ENCODE peak calls at places on chromosomes 4 and X, in six cellular contexts. K, V, S, H, P and J are unnamed samples.

GRCh38 chr4:40990202-40990898 is 224.0 kb downstream of the APBB2 start:
- DNase-seq in K (peak), V (peak), S (no peak), H (peak), P (no peak), J (peak)

GRCh38 chrX:44946771-44947170 is 73.8 kb downstream of the KDM6A start:
- DNase-seq in K (no peak), V (peak), S (no peak), H (no peak), P (no peak), J (no peak)

GRCh38 chrX:103404225-103405008 is 28.1 kb downstream of the BEX3 start:
- DNase-seq in K (peak), V (peak), S (peak), H (peak), P (peak), J (peak)

GRCh38 chrX:15947648-15948317 is 93.2 kb upstream of the AP1S2 start:
- DNase-seq in K (no peak), V (peak), S (peak), H (no peak), P (peak), J (no peak)

GRCh38 chr4:137310593-137311490 is 221.5 kb downstream of the PCDH18 start:
- DNase-seq in K (no peak), V (peak), S (no peak), H (no peak), P (no peak), J (no peak)

GRCh38 chr4:68433582-68433981 is 13.7 kb upstream of the TMPRSS11E start:
- DNase-seq in K (no peak), V (no peak), S (no peak), H (no peak), P (no peak), J (no peak)

GRCh38 chr4:118352843-118353373 is at the start of gene PRSS12:
- DNase-seq in K (peak), V (peak), S (peak), H (peak), P (peak), J (peak)

GRCh38 chrX:1465261-1466231 is 12.8 kb upstream of the ASMTL start:
- DNase-seq in K (no peak), V (no peak), S (no peak), H (no peak), P (peak), J (no peak)

GRCh38 chrX:119760026-119760902 is 1.9 kb downstream of the SOWAHD start:
- DNase-seq in K (no peak), V (no peak), S (no peak), H (no peak), P (no peak), J (no peak)

GRCh38 chr4:158823461-158823873 is 54.6 kb downstream of the FNIP2 start:
- DNase-seq in K (no peak), V (peak), S (no peak), H (no peak), P (no peak), J (no peak)

GRCh38 chr4:144906181-144906895 is 191.7 kb downstream of the ANAPC10 start:
- DNase-seq in K (no peak), V (peak), S (no peak), H (no peak), P (no peak), J (no peak)

GRCh38 chrX:103356023-103356798 is at the start of gene TCEAL9:
- DNase-seq in K (peak), V (peak), S (peak), H (peak), P (no peak), J (peak)

GRCh38 chrX:98452456-98452855 is 1568.7 kb downstream of the RPA4 start:
- DNase-seq in K (no peak), V (no peak), S (no peak), H (no peak), P (no peak), J (no peak)

GRCh38 chrX:149074429-149074828 is 430.7 kb downstream of the IDS start:
- DNase-seq in K (no peak), V (no peak), S (no peak), H (no peak), P (no peak), J (no peak)

GRCh38 chr4:2621419-2621818 is 85.0 kb downstream of the FAM193A start:
- DNase-seq in K (no peak), V (no peak), S (no peak), H (no peak), P (no peak), J (no peak)

GRCh38 chrX:119755981-119756533 is 2.3 kb upstream of the SOWAHD start:
- DNase-seq in K (no peak), V (peak), S (no peak), H (no peak), P (no peak), J (peak)

GRCh38 chr4:26803462-26803861 is 57.2 kb upstream of the STIM2 start:
- DNase-seq in K (no peak), V (no peak), S (no peak), H (no peak), P (no peak), J (no peak)

GRCh38 chrX:51494409-51494808 is 2.0 kb downstream of the NUDT11 start:
- DNase-seq in K (no peak), V (no peak), S (no peak), H (no peak), P (no peak), J (no peak)

GRCh38 chr4:124530464-124531077 is 182.0 kb downstream of the ANKRD50 start:
- DNase-seq in K (no peak), V (peak), S (no peak), H (no peak), P (no peak), J (peak)

GRCh38 chr4:184097240-184097619 is 120.4 kb downstream of the ENPP6 start:
- DNase-seq in K (no peak), V (no peak), S (peak), H (no peak), P (peak), J (no peak)

GRCh38 chr4:11685481-11685880 is 256.8 kb upstream of the HS3ST1 start:
- DNase-seq in K (no peak), V (no peak), S (no peak), H (no peak), P (no peak), J (no peak)

GRCh38 chrX:44747317-44747716 is 96.5 kb upstream of the DUSP21 start:
- DNase-seq in K (no peak), V (no peak), S (no peak), H (no peak), P (no peak), J (no peak)

GRCh38 chr4:151685303-151685702 is 75.5 kb downstream of the GATB start:
- DNase-seq in K (no peak), V (no peak), S (no peak), H (no peak), P (no peak), J (no peak)

GRCh38 chrX:81316163-81316562 is 114.3 kb downstream of the SH3BGRL start:
- DNase-seq in K (no peak), V (peak), S (no peak), H (no peak), P (no peak), J (no peak)

GRCh38 chr4:151204925-151205524 is 71.9 kb upstream of the PRSS48 start:
- DNase-seq in K (no peak), V (no peak), S (no peak), H (no peak), P (no peak), J (peak)

GRCh38 chr4:186685744-186686143 is 37.9 kb downstream of the FAT1 start:
- DNase-seq in K (peak), V (peak), S (no peak), H (peak), P (no peak), J (peak)

GRCh38 chrX:119145241-119145653 is 17.6 kb upstream of the KIAA1210 start:
- DNase-seq in K (peak), V (no peak), S (peak), H (peak), P (peak), J (no peak)

GRCh38 chr4:148034821-148035220 is 302.9 kb downstream of the ARHGAP10 start:
- DNase-seq in K (no peak), V (no peak), S (no peak), H (no peak), P (no peak), J (no peak)
- TF ChIP-seq CEBPB in K (no peak), V (no peak), S (no peak), H (no peak), P (no peak), J (no peak)

GRCh38 chr4:110793381-110793801 is 170.5 kb upstream of the PITX2 start:
- DNase-seq in K (peak), V (peak), S (no peak), H (no peak), P (no peak), J (no peak)
- TF ChIP-seq CEBPB in K (no peak), V (no peak), S (no peak), H (no peak), P (no peak), J (no peak)

DNA sequence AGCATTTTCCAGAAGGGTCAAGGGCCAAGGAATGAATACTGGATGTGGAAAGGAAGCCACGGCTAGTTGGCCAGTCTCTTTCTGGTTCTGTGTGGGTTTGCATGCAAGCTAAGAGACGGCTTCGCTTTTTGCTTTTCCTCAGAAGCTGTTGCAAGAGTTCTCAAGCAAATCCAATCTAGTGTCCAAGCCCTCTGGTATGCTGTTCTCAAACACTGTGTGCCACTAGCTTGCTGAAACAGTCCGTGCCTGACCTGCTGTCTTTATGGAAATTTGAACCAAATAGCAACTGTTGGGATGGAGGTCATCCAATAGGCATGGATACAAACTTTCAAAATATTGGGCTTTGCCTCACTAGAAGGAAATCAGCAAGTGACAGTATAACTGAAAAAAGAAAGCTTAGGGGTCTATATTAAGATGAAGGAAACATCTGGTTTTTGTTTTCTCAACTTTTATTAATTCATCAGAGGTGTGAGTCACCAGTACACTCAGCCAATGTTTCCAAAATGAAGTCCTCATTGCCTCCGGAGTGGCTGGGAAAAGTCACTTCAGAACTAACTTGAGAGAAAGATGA is 70.5 kb downstream of the SLC9A6 start:
- DNase-seq in K (no peak), V (peak), S (no peak), H (no peak), P (no peak), J (no peak)
- TF ChIP-seq CEBPB in K (no peak), V (peak), S (no peak), H (no peak), P (no peak), J (no peak)

GRCh38 chrX:13087322-13088154 is 43.1 kb upstream of the FAM9C start:
- DNase-seq in K (no peak), V (peak), S (no peak), H (no peak), P (no peak), J (no peak)

GRCh38 chrX:13090261-13091110 is 46.1 kb upstream of the FAM9C start:
- DNase-seq in K (no peak), V (peak), S (peak), H (no peak), P (no peak), J (peak)

GRCh38 chrX:13086076-13086475 is 41.7 kb upstream of the FAM9C start:
- DNase-seq in K (no peak), V (no peak), S (no peak), H (no peak), P (no peak), J (no peak)

GRCh38 chrX:13085533-13085932 is 41.1 kb upstream of the FAM9C start:
- DNase-seq in K (no peak), V (no peak), S (no peak), H (no peak), P (no peak), J (no peak)

GRCh38 chrX:13088155-13088485 is 43.7 kb upstream of the FAM9C start:
- DNase-seq in K (no peak), V (no peak), S (no peak), H (no peak), P (no peak), J (no peak)
- TF ChIP-seq CEBPB in K (no peak), V (no peak), S (no peak), H (no peak), P (no peak), J (no peak)

DNA sequence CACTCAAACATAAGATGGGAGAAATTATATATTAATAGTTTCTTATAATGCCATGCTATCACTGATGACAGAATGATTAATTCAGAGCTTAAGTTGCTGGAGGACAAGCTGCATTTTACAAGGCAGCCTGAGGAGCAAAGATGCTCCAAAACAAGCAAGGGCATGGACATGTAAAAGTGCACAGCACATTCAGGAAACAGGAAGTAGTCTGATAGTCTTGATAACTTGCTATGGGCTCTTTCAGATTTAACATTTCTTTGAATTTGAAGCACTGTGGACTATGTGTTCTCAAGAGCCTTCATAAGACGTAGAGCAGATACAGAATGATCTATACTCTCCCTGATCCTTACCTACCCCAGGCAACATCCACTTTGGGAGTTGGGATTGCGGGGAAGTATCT is 50.0 kb downstream of the AMMECR1 start:
- DNase-seq in K (no peak), V (no peak), S (no peak), H (no peak), P (no peak), J (no peak)
- TF ChIP-seq CEBPB in K (no peak), V (no peak), S (no peak), H (no peak), P (no peak), J (no peak)

GRCh38 chrX:24117288-24117687 is 32.2 kb upstream of the ZFX start:
- DNase-seq in K (no peak), V (peak), S (no peak), H (no peak), P (no peak), J (no peak)
- TF ChIP-seq CEBPB in K (no peak), V (no peak), S (no peak), H (no peak), P (no peak), J (no peak)